ENCODE peak calls at places on chromosomes 5 and 9, in ten cellular contexts. G is GM12878, K is spleen, S is upper lobe of left lung, X is H1, H is HCT116, Q is suprapubic skin, R is transverse colon, E is vagina, T is stomach. O is an unnamed sample. For H3K4me1, the result is how much of the 10 kb centered on the place peaks cover.

GRCh38 chr9:93951655-93952118 is 3.5 kb downstream of the BARX1 start:
- DNase-seq in G (no peak), K (no peak), S (peak), X (no peak), H (no peak), Q (no peak), R (no peak), E (no peak), T (no peak), O (no peak)

GRCh38 chr5:157670662-157671591 is at the start of gene C5orf52:
- DNase-seq in G (peak), K (peak), S (peak), X (no peak), H (no peak), Q (peak), R (peak), E (peak), T (no peak), O (no peak)

GRCh38 chr5:115419794-115420585 is 123.5 kb upstream of the CCDC112 start:
- DNase-seq in G (no peak), K (no peak), S (no peak), X (peak), H (peak), Q (no peak), R (no peak), E (no peak), T (no peak), O (no peak)

GRCh38 chr9:116213673-116214047 is 60.1 kb downstream of the PAPPA start:
- DNase-seq in G (no peak), K (no peak), S (no peak), X (no peak), H (no peak), Q (no peak), R (no peak), E (no peak), T (no peak), O (no peak)

GRCh38 chr5:141605523-141606277 is 13.1 kb downstream of the DIAPH1 start:
- DNase-seq in G (peak), K (peak), S (no peak), X (no peak), H (no peak), Q (no peak), R (peak), E (no peak), T (peak), O (peak)

GRCh38 chr9:112711050-112711689 is 6.7 kb downstream of the INIP start:
- DNase-seq in G (no peak), K (no peak), S (no peak), X (no peak), H (no peak), Q (no peak), R (no peak), E (no peak), T (no peak), O (no peak)

GRCh38 chr5:179820127-179820482 is 600 bp upstream of the SQSTM1 start:
- DNase-seq in G (no peak), K (no peak), S (no peak), X (no peak), H (no peak), Q (no peak), R (no peak), E (no peak), T (no peak), O (no peak)

GRCh38 chr9:87271696-87272477 is 225.8 kb upstream of the DAPK1 start:
- DNase-seq in G (peak), K (no peak), S (no peak), X (no peak), H (no peak), Q (no peak), R (no peak), E (no peak), T (no peak), O (no peak)

GRCh38 chr5:125550237-125550636 is 803.8 kb upstream of the ZNF608 start:
- DNase-seq in G (no peak), K (no peak), S (no peak), X (no peak), H (no peak), Q (no peak), R (no peak), E (no peak), T (no peak), O (no peak)

GRCh38 chr9:38318755-38319495 is 73.6 kb upstream of the ALDH1B1 start:
- DNase-seq in G (peak), K (no peak), S (no peak), X (no peak), H (no peak), Q (no peak), R (peak), E (peak), T (no peak), O (no peak)

GRCh38 chr9:77764894-77765780 is 117.0 kb upstream of the GNA14 start:
- DNase-seq in G (no peak), K (no peak), S (no peak), X (no peak), H (peak), Q (no peak), R (no peak), E (no peak), T (no peak), O (no peak)

GRCh38 chr5:135135530-135136201 is 101.6 kb upstream of the PITX1 start:
- DNase-seq in G (no peak), K (no peak), S (no peak), X (no peak), H (peak), Q (peak), R (peak), E (no peak), T (peak), O (no peak)

GRCh38 chr5:8943301-8943700 is 602.6 kb downstream of the SEMA5A start:
- DNase-seq in G (no peak), K (no peak), S (no peak), X (no peak), H (no peak), Q (no peak), R (no peak), E (no peak), T (no peak), O (no peak)

GRCh38 chr9:14838701-14839100 is 71.5 kb downstream of the FREM1 start:
- DNase-seq in G (no peak), K (no peak), S (no peak), X (no peak), H (no peak), Q (no peak), R (no peak), E (no peak), T (no peak), O (no peak)

GRCh38 chr9:114047717-114048116 is 30.4 kb downstream of the AMBP start:
- DNase-seq in G (no peak), K (no peak), S (no peak), X (no peak), H (peak), Q (peak), R (no peak), E (peak), T (peak), O (peak)

GRCh38 chr5:14357861-14358260 is 214.7 kb downstream of the TRIO start:
- DNase-seq in G (no peak), K (no peak), S (peak), X (no peak), H (no peak), Q (no peak), R (no peak), E (no peak), T (no peak), O (no peak)

GRCh38 chr9:121269030-121269887 is 1.3 kb downstream of the GSN start:
- DNase-seq in G (no peak), K (no peak), S (no peak), X (no peak), H (no peak), Q (no peak), R (peak), E (no peak), T (peak), O (no peak)

GRCh38 chr9:90880066-90880465 is 78.4 kb downstream of the SYK start:
- DNase-seq in G (no peak), K (no peak), S (no peak), X (no peak), H (no peak), Q (no peak), R (no peak), E (peak), T (no peak), O (no peak)

GRCh38 chr5:68415177-68416085 is 199.9 kb downstream of the PIK3R1 start:
- DNase-seq in G (no peak), K (no peak), S (no peak), X (no peak), H (no peak), Q (no peak), R (no peak), E (no peak), T (no peak), O (no peak)

GRCh38 chr5:93594591-93595419 is 11.8 kb downstream of the NR2F1 start:
- DNase-seq in G (no peak), K (no peak), S (peak), X (no peak), H (no peak), Q (no peak), R (no peak), E (no peak), T (no peak), O (no peak)

GRCh38 chr9:113464286-113464660 is 746 bp downstream of the RGS3 start:
- DNase-seq in G (no peak), K (no peak), S (no peak), X (no peak), H (no peak), Q (no peak), R (no peak), E (no peak), T (no peak), O (no peak)

GRCh38 chr5:132411382-132411925 is 41.9 kb downstream of the SLC22A5 start:
- DNase-seq in G (no peak), K (peak), S (no peak), X (no peak), H (no peak), Q (no peak), R (peak), E (peak), T (peak), O (no peak)

GRCh38 chr5:136056336-136056735 is 27.5 kb downstream of the TGFBI start:
- DNase-seq in G (no peak), K (no peak), S (no peak), X (no peak), H (no peak), Q (no peak), R (no peak), E (no peak), T (no peak), O (no peak)

GRCh38 chr9:98172604-98173003 is 19.8 kb downstream of the CORO2A start:
- DNase-seq in G (no peak), K (no peak), S (no peak), X (no peak), H (no peak), Q (no peak), R (no peak), E (no peak), T (peak), O (no peak)

GRCh38 chr9:5832543-5833529 is at the start of gene ERMP1:
- DNase-seq in G (no peak), K (peak), S (peak), X (peak), H (peak), Q (peak), R (peak), E (peak), T (peak), O (peak)

GRCh38 chr5:154115314-154115713 is 75.2 kb upstream of the GALNT10 start:
- DNase-seq in G (no peak), K (no peak), S (no peak), X (no peak), H (no peak), Q (no peak), R (no peak), E (no peak), T (no peak), O (no peak)

GRCh38 chr5:177455036-177455660 is 8.5 kb downstream of the PRR7 start:
- DNase-seq in G (no peak), K (peak), S (peak), X (no peak), H (peak), Q (peak), R (peak), E (no peak), T (peak), O (no peak)

GRCh38 chr5:174533127-174533453 is 191.3 kb upstream of the MSX2 start:
- DNase-seq in G (no peak), K (no peak), S (no peak), X (no peak), H (no peak), Q (no peak), R (no peak), E (no peak), T (no peak), O (no peak)

GRCh38 chr5:180323929-180324632 is 29.1 kb downstream of the GFPT2 start:
- DNase-seq in G (no peak), K (no peak), S (no peak), X (no peak), H (no peak), Q (no peak), R (no peak), E (no peak), T (no peak), O (no peak)

GRCh38 chr9:69097053-69097452 is 61.5 kb downstream of the FXN start:
- DNase-seq in G (no peak), K (no peak), S (no peak), X (no peak), H (no peak), Q (no peak), R (no peak), E (no peak), T (no peak), O (no peak)
- TF ChIP-seq POLR2AphosphoS5 in G (no peak), K (no peak), S (peak), X (no peak), H (no peak), Q (no peak), R (no peak), E (peak), T (peak), O (no peak)

GRCh38 chr9:134938346-134939079 is 20.8 kb upstream of the FCN1 start:
- DNase-seq in G (no peak), K (peak), S (no peak), X (no peak), H (no peak), Q (no peak), R (no peak), E (no peak), T (no peak), O (no peak)
- H3K4me1 ChIP-seq in G (under half), K (under half), S (under half), X (under half), H (under half), Q (under half), R (under half), E (under half), T (under half), O (under half)

GRCh38 chr5:32172908-32173393 is 1.2 kb downstream of the GOLPH3 start:
- DNase-seq in G (no peak), K (no peak), S (no peak), X (no peak), H (no peak), Q (no peak), R (no peak), E (no peak), T (no peak), O (no peak)

GRCh38 chr5:32173394-32174010 is 617 bp downstream of the GOLPH3 start:
- DNase-seq in G (no peak), K (peak), S (peak), X (no peak), H (no peak), Q (peak), R (peak), E (no peak), T (peak), O (peak)

GRCh38 chr5:32170303-32171170 is 3.6 kb downstream of the GOLPH3 start:
- DNase-seq in G (no peak), K (no peak), S (no peak), X (no peak), H (no peak), Q (no peak), R (no peak), E (no peak), T (no peak), O (no peak)

GRCh38 chr5:32168460-32169033 is 5.6 kb downstream of the GOLPH3 start:
- DNase-seq in G (no peak), K (no peak), S (no peak), X (no peak), H (no peak), Q (no peak), R (no peak), E (no peak), T (no peak), O (no peak)

DNA sequence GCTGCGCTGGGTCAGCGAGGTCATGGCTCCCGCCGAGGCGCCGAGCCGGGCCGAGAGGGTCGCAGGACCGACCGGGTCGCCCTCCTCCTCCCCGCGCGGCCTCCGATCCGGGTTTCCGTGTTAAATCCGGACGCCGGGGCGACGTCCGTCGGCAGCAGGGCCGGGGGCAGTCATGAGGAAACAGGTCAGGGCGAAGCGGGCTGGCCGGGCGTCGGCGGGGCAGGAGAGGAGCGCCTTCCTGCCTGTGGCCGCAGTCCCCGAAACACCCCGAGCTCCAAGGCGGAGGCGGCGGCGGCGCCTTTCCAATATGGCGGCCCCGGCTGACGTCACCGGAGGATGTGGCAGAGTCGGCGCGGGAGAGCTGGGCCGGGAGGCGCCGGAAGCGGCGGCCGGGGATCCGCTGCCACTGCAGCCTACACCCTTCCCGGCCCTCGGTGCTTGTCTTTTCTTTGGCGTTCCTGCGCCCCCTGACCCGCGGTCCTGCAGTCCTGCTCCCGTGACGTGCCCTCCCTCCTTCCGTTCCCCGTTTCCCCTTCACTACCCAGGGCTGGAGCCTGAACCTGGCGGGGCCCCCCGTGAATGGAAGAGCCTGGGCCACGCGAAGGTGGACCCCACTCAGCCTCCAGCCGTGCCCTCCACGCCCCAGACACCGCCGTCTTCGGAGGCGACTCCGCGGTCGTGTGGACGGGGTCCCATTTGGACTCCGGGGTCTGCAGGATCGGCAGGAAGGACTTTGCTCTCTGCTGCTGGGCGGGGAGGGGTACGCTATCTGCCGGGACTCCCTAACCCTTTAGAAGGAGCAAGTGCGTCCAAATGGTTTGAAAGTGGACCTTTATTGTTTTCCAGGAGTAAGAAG is at the start of gene GOLPH3:
- DNase-seq in G (no peak), K (peak), S (peak), X (peak), H (peak), Q (peak), R (peak), E (no peak), T (peak), O (peak)
- TF ChIP-seq POLR2A in G (peak), K (peak), S (peak), X (peak), H (peak), Q (peak), R (peak), E (no peak), T (no peak), O (peak)

GRCh38 chr5:137118629-137119028 is 380.5 kb downstream of the SPOCK1 start:
- DNase-seq in G (no peak), K (no peak), S (no peak), X (no peak), H (no peak), Q (no peak), R (no peak), E (no peak), T (no peak), O (no peak)

GRCh38 chr5:137122558-137122957 is 376.6 kb downstream of the SPOCK1 start:
- DNase-seq in G (no peak), K (no peak), S (no peak), X (no peak), H (no peak), Q (no peak), R (no peak), E (no peak), T (no peak), O (no peak)

GRCh38 chr5:137126829-137127228 is 372.3 kb downstream of the SPOCK1 start:
- DNase-seq in G (no peak), K (no peak), S (no peak), X (no peak), H (no peak), Q (no peak), R (no peak), E (no peak), T (no peak), O (no peak)

GRCh38 chr5:137119321-137119720 is 379.8 kb downstream of the SPOCK1 start:
- DNase-seq in G (no peak), K (no peak), S (no peak), X (no peak), H (no peak), Q (no peak), R (no peak), E (no peak), T (no peak), O (no peak)

GRCh38 chr5:137122075-137122474 is 377.1 kb downstream of the SPOCK1 start:
- DNase-seq in G (no peak), K (no peak), S (no peak), X (no peak), H (no peak), Q (no peak), R (no peak), E (no peak), T (no peak), O (no peak)
- TF ChIP-seq POLR2AphosphoS5 in G (no peak), K (no peak), S (no peak), X (no peak), H (no peak), Q (no peak), R (no peak), E (no peak), T (no peak), O (no peak)

GRCh38 chr5:139415869-139416268 is 12.0 kb upstream of the SPATA24 start:
- DNase-seq in G (no peak), K (no peak), S (no peak), X (no peak), H (no peak), Q (no peak), R (no peak), E (no peak), T (no peak), O (no peak)
- H3K4me1 ChIP-seq in G (under half), K (under half), S (under half), X (under half), H (under half), Q (under half), R (half or more), E (under half), T (under half), O (under half)

DNA sequence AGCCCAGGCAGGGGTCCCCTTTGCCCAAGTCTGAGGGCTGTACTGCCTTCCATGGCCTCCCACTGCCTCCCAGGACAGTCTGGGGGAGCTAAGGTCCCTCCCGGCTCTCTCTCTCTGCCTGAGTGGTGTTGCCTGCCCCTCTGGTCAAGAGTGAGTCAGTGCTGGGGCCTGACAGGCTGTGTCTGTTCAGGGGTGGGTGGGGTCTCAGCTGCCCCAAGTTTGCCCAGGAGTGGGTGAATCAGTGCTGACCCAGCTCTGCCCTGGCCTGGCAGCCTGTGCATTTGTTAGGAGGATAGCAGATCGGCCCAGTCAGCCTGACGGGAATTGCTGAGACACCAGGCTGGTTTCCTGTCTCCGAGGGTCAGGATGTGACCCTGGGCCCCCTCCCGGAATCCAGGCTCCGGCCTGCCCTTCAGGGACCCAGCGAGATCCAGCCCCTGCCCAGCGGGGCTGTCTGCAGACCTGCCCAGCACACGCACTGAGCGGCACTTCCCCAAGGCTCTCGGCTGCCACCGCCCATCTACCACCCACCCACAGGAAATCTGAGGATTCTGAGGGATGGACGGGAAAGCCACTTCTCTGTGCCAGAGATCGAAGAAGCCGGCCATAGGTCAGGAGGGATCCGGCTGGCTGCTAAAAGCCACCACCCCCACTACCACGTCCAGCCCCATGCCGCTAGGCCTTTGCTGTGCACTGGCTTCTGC is 15.9 kb downstream of the ENG start:
- DNase-seq in G (no peak), K (peak), S (peak), X (no peak), H (no peak), Q (peak), R (peak), E (peak), T (peak), O (no peak)
- TF ChIP-seq POLR2A in G (no peak), K (no peak), S (no peak), X (no peak), H (no peak), Q (no peak), R (peak), E (no peak), T (no peak), O (no peak)